ENCODE peak calls at places on chromosomes 13 and 19, in four cellular contexts. L is cardiac fibroblast, G is COR-L47, Y is hepatic stellate cell. M is an unnamed sample.

GRCh38 chr13:29702912-29703351 is 107.4 kb upstream of the SLC7A1 start:
- DNase-seq in G (no peak), L (peak; percentile 90), Y (peak; percentile 81), M (peak; percentile 75)

GRCh38 chr19:34224996-34225658 is 29.2 kb upstream of the GARRE1 start:
- DNase-seq in G (no peak), L (peak; percentile 22), Y (peak; percentile 53), M (no peak)

GRCh38 chr13:46378411-46378810 is 8.6 kb downstream of the RUBCNL start:
- DNase-seq in L (no peak), Y (no peak), G (no peak), M (no peak)

GRCh38 chr19:10760268-10760944 is 42.5 kb downstream of the DNM2 start:
- DNase-seq in Y (no peak), G (no peak), L (no peak), M (no peak)

GRCh38 chr19:15251749-15252397 is 19.6 kb upstream of the EPHX3 start:
- DNase-seq in L (peak; percentile 99), G (no peak), Y (peak; percentile 94), M (peak; percentile 76)

GRCh38 chr13:32984857-32985626 is 31.2 kb upstream of the KL start:
- DNase-seq in L (no peak), Y (no peak), G (peak; percentile 95), M (no peak)

GRCh38 chr19:49437231-49437630 is 4.1 kb downstream of the SLC17A7 start:
- DNase-seq in Y (no peak), G (no peak), L (no peak), M (no peak)

GRCh38 chr13:22198656-22199217 is 527.9 kb downstream of the FGF9 start:
- DNase-seq in L (no peak), G (no peak), Y (no peak), M (no peak)

GRCh38 chr19:4328243-4328990 is 10.2 kb downstream of the STAP2 start:
- DNase-seq in G (no peak), Y (peak; percentile 88), L (peak; percentile 98), M (peak; percentile 89)

GRCh38 chr13:73722120-73722519 is 412.1 kb downstream of the KLF12 start:
- DNase-seq in Y (no peak), G (peak; percentile 14), L (peak; percentile 41), M (peak; percentile 39)

GRCh38 chr13:34863360-34864135 is 78.5 kb upstream of the NBEA start:
- DNase-seq in Y (no peak), G (no peak), L (peak; percentile 57), M (no peak)

GRCh38 chr19:47210180-47210490 is 20.9 kb downstream of the BBC3 start:
- DNase-seq in Y (no peak), L (no peak), G (no peak), M (no peak)

GRCh38 chr13:90899411-90899810 is 448.1 kb upstream of the MIR17HG start:
- DNase-seq in Y (no peak), G (no peak), L (no peak), M (no peak)

GRCh38 chr19:11507370-11508078 is 1.9 kb upstream of the ZNF653 start:
- DNase-seq in G (no peak), Y (no peak), L (no peak), M (no peak)

GRCh38 chr19:50555033-50555432 is 13.2 kb downstream of the LRRC4B start:
- DNase-seq in G (no peak), Y (no peak), L (no peak), M (no peak)

GRCh38 chr19:19860756-19861390 is 4.8 kb upstream of the ZNF253 start:
- DNase-seq in L (no peak), G (no peak), Y (no peak), M (peak; percentile 3)

GRCh38 chr13:29369060-29369743 is 226.3 kb downstream of the SLC7A1 start:
- DNase-seq in G (peak; percentile 2), L (peak; percentile 50), Y (peak; percentile 12), M (peak; percentile 59)

GRCh38 chr19:18832331-18833140 is 777 bp downstream of the UPF1 start:
- DNase-seq in Y (peak; percentile 53), G (no peak), L (peak; percentile 30), M (peak; percentile 66)

GRCh38 chr13:112576768-112577167 is 11.2 kb downstream of the TUBGCP3 start:
- DNase-seq in Y (no peak), L (no peak), G (no peak), M (no peak)

GRCh38 chr13:76053181-76053580 is 417.1 kb downstream of the LMO7 start:
- DNase-seq in L (no peak), G (no peak), Y (no peak), M (no peak)

GRCh38 chr19:45469835-45470146 is 2.0 kb downstream of the FOSB start:
- DNase-seq in G (peak; percentile 82), L (no peak), Y (no peak), M (no peak)

GRCh38 chr19:33878912-33879810 is 82.5 kb downstream of the KCTD15 start:
- DNase-seq in L (no peak), G (no peak), Y (no peak), M (no peak)

GRCh38 chr13:39910833-39911232 is 255.4 kb downstream of the COG6 start:
- DNase-seq in L (peak; percentile 77), G (no peak), Y (no peak), M (no peak)

GRCh38 chr13:95641961-95642621 is 2.4 kb downstream of the DZIP1 start:
- DNase-seq in G (no peak), L (peak; percentile 69), Y (peak; percentile 43), M (peak; percentile 66)

GRCh38 chr13:58300974-58301681 is 669.6 kb downstream of the PCDH17 start:
- DNase-seq in L (no peak), Y (no peak), G (no peak), M (no peak)

GRCh38 chr13:99275093-99275469 is 16.9 kb upstream of the GPR18 start:
- DNase-seq in Y (peak; percentile 10), L (peak; percentile 37), G (no peak), M (peak; percentile 13)

GRCh38 chr19:17404015-17404414 is 1.4 kb downstream of the BST2 start:
- DNase-seq in Y (no peak), G (no peak), L (no peak), M (no peak)

GRCh38 chr19:12695997-12696365 is 450 bp downstream of the FBXW9 start:
- DNase-seq in Y (no peak), G (no peak), L (no peak), M (no peak)

GRCh38 chr19:12995596-12996541 is 594 bp downstream of the NFIX start:
- DNase-seq in L (peak; percentile 55), Y (peak; percentile 65), G (no peak), M (peak; percentile 42)

GRCh38 chr19:9847087-9847671 is 12.1 kb downstream of the PIN1 start:
- DNase-seq in Y (peak; percentile 98), L (peak; percentile 93), G (no peak), M (peak; percentile 95)

GRCh38 chr19:55958356-55958755 is 10.7 kb downstream of the NLRP8 start:
- DNase-seq in G (no peak), L (no peak), Y (no peak), M (no peak)

GRCh38 chr19:38006361-38007045 is 99.5 kb downstream of the SIPA1L3 start:
- DNase-seq in L (no peak), G (no peak), Y (no peak), M (no peak)

GRCh38 chr13:33292712-33293111 is 7.2 kb upstream of the STARD13 start:
- DNase-seq in L (no peak), G (no peak), Y (no peak), M (no peak)

GRCh38 chr13:40469581-40470282 is 196.7 kb downstream of the FOXO1 start:
- DNase-seq in G (no peak), Y (no peak), L (peak; percentile 76), M (no peak)

GRCh38 chr13:43390101-43390500 is 366.7 kb downstream of the DNAJC15 start:
- DNase-seq in L (peak; percentile 28), G (peak; percentile 1), Y (no peak), M (no peak)

GRCh38 chr19:55119053-55119452 is 1.6 kb upstream of the PPP1R12C start:
- DNase-seq in L (no peak), Y (no peak), G (no peak), M (no peak)

GRCh38 chr13:27556109-27556508 is 64.2 kb downstream of the LNX2 start:
- DNase-seq in G (no peak), Y (no peak), L (peak; percentile 78), M (peak; percentile 87)

GRCh38 chr13:99892189-99892588 is 79.4 kb downstream of the ZIC5 start:
- DNase-seq in L (no peak), Y (no peak), G (no peak), M (no peak)

GRCh38 chr13:85509512-85509911 is 289.7 kb downstream of the SLITRK6 start:
- DNase-seq in L (no peak), G (no peak), Y (no peak), M (no peak)

M was measured in dermis blood vessel endothelial cell.